ENCODE peak calls at places on chromosomes 13 and 19, in six cellular contexts. E is adrenal gland, X is gastrocnemius medialis, B is right lobe of liver, D is A549, M is body of pancreas. I is an unnamed sample.

GRCh38 chr13:83272076-83272475 is 610.2 kb downstream of the SLITRK1 start:
- DNase-seq in X (no peak), M (no peak), E (no peak), B (no peak), D (no peak), I (no peak)

GRCh38 chr13:106407338-106407737 is 128.1 kb downstream of the EFNB2 start:
- DNase-seq in X (no peak), M (no peak), E (no peak), D (no peak), B (no peak), I (no peak)

GRCh38 chr19:7376151-7376852 is 27.6 kb downstream of the ARHGEF18 start:
- DNase-seq in E (no peak), D (no peak), B (no peak), X (no peak), M (no peak), I (no peak)

GRCh38 chr13:75792526-75793187 is 156.5 kb downstream of the LMO7 start:
- DNase-seq in M (peak; percentile 25), X (no peak), D (peak; percentile 67), B (peak; percentile 70), E (no peak), I (no peak)

GRCh38 chr19:31718041-31718440 is 368.8 kb upstream of the TSHZ3 start:
- DNase-seq in B (no peak), X (no peak), D (no peak), E (peak; percentile 15), M (no peak), I (no peak)

GRCh38 chr13:44147222-44147621 is 226.4 kb upstream of the SERP2 start:
- DNase-seq in B (no peak), E (no peak), D (no peak), M (no peak), X (no peak), I (no peak)

GRCh38 chr19:5926641-5927438 is 12.8 kb downstream of the CAPS start:
- DNase-seq in E (no peak), B (no peak), M (no peak), X (no peak), D (no peak), I (peak; percentile 62)

GRCh38 chr13:47519626-47520025 is 481.4 kb downstream of the SUCLA2 start:
- DNase-seq in X (no peak), M (no peak), E (no peak), D (no peak), B (no peak), I (no peak)

GRCh38 chr13:99506632-99507031 is 5.4 kb downstream of the TM9SF2 start:
- DNase-seq in X (no peak), D (no peak), E (no peak), M (no peak), B (no peak), I (no peak)

GRCh38 chr19:45058622-45059159 is 17.6 kb downstream of the ZNF296 start:
- DNase-seq in E (no peak), B (no peak), D (no peak), X (no peak), M (no peak), I (no peak)

GRCh38 chr19:35963514-35963913 is 27.3 kb downstream of the LRFN3 start:
- DNase-seq in B (no peak), X (no peak), D (peak; percentile 75), M (peak; percentile 39), E (peak; percentile 52), I (peak; percentile 63)

GRCh38 chr19:42693760-42694350 is 46.4 kb downstream of the PSG3 start:
- DNase-seq in X (no peak), D (peak; percentile 85), E (peak; percentile 17), B (peak; percentile 47), M (peak; percentile 37), I (no peak)

DNA sequence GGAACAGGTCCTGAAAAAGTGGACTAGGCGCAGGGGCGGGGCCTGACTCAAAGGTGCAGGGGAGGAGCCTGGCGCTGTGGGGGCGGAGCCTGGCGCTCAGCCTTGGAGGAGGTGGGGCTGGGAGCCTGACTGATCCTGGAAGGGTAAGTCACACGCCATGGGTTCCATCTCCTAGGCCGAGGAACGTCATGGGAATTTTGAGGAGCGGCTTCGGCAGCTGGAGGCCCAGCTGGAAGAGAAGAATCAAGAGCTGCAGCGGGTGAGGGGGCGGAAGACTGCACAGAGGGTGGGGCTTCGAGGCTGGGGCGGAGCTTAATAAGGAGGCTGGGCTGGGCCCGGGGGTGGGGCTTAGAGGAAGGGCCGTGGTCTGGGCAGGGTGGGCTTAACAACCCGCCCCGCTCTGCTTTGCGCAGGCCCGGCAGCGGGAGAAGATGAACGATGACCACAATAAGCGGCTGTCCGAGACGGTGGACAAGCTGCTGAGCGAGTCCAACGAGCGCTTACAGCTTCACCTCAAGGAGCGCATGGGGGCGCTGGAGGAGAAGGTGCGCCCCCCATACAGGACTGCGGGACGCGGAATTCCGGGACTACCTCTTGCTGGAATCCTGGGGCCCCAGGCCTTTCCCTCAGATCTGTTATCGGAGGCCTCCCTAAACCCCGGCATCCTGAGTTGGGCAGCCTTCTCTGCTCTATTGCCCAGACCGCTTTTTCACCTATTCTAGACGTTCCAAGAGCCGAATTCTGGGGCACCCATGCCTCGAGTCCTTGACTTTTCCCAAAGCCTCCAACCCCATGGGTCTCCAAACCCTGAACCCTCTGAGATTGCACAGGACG is 14.5 kb downstream of the PPFIA3 start:
- DNase-seq in X (no peak), D (peak; percentile 72), M (peak; percentile 69), B (peak; percentile 64), E (peak; percentile 89), I (peak; percentile 65)
- TF ChIP-seq CTCF in X (no peak), D (no peak), M (no peak), B (no peak), E (no peak), I (no peak)

DNA sequence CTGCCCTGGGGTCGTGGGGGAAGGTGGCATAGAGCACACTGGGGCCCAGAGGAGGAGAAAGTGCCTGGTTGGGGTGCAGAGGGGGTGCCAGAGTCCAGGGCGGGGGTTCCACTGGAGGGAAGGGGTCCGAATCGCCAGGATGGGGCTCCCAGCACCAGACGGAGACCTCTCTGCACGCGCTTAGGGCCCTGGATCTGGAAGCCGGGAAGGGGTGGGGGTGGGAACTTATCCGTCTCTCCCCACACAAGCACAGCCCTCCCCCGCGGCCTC is 2.8 kb downstream of the MIDN start:
- DNase-seq in M (peak; percentile 68), D (peak; percentile 86), X (no peak), E (no peak), B (peak; percentile 82), I (no peak)
- TF ChIP-seq POLR2A in M (no peak), D (no peak), X (no peak), E (peak; percentile 39), B (peak; percentile 24), I (no peak)

GRCh38 chr13:29767006-29767405 is 83.4 kb downstream of the UBL3 start:
- DNase-seq in E (no peak), B (no peak), M (no peak), X (no peak), D (no peak), I (no peak)

GRCh38 chr13:29774830-29775229 is 75.6 kb downstream of the UBL3 start:
- DNase-seq in E (no peak), B (no peak), D (no peak), M (no peak), X (no peak), I (no peak)

DNA sequence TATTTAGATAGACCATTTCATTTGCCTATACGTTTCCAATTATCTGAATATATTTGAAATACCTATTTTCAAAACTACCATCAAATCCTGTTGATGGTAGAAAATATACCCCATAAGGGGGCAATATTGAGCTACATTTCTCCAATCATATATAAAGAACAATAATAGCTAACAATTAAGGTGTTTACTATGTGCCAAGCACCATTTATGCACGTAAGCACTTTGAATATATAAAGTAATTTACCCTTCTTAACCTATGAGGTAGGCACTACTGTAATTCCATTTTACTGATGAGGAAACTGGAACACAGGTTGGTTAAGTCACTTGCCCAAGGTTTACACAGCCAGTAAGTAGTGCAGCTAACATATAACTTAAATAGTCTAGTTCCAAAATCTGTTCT is 79.2 kb downstream of the UBL3 start:
- DNase-seq in M (no peak), X (no peak), D (peak; percentile 36), B (no peak), E (no peak), I (no peak)
- TF ChIP-seq CTCF in M (peak; percentile 58), X (peak; percentile 37), D (peak; percentile 60), B (peak; percentile 57), E (peak; percentile 63), I (no peak)

GRCh38 chr13:52161193-52161646 is 1.8 kb upstream of the NEK3 start:
- DNase-seq in D (no peak), B (no peak), M (no peak), X (no peak), E (no peak), I (no peak)
- TF ChIP-seq POLR2A in D (no peak), B (no peak), M (no peak), X (no peak), E (no peak), I (no peak)

DNA sequence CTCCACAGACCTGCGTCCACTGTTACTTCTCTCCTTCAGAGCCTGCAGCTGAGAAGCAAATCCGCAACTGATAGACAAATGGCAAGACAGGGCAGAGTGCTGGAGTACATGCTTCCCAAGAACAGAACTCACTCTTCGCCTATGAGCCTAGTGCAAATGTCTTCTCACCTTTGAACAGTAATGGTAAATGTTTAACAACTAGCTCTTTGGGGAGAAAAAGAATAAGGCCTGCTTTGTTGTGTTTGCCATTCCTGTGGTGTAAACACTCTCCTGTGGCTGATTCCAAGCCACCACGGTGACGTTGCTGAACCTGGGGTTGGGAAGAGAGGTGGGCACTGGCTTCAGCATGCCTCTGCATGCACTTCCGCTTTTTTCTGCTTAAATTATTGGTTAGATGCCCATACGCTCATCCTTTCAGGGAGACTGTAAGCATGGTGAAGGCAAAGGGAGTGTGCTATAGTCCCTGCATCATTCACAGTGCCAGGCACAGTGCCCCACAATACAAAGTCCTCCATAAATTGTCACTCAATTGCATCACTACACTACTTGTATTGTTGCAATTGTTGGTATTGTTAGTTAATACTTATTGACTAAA is 28.1 kb upstream of the GTF3A start:
- DNase-seq in X (no peak), D (no peak), E (no peak), B (no peak), M (no peak), I (no peak)
- TF ChIP-seq CTCF in X (no peak), D (no peak), E (no peak), B (no peak), M (no peak), I (no peak)

DNA sequence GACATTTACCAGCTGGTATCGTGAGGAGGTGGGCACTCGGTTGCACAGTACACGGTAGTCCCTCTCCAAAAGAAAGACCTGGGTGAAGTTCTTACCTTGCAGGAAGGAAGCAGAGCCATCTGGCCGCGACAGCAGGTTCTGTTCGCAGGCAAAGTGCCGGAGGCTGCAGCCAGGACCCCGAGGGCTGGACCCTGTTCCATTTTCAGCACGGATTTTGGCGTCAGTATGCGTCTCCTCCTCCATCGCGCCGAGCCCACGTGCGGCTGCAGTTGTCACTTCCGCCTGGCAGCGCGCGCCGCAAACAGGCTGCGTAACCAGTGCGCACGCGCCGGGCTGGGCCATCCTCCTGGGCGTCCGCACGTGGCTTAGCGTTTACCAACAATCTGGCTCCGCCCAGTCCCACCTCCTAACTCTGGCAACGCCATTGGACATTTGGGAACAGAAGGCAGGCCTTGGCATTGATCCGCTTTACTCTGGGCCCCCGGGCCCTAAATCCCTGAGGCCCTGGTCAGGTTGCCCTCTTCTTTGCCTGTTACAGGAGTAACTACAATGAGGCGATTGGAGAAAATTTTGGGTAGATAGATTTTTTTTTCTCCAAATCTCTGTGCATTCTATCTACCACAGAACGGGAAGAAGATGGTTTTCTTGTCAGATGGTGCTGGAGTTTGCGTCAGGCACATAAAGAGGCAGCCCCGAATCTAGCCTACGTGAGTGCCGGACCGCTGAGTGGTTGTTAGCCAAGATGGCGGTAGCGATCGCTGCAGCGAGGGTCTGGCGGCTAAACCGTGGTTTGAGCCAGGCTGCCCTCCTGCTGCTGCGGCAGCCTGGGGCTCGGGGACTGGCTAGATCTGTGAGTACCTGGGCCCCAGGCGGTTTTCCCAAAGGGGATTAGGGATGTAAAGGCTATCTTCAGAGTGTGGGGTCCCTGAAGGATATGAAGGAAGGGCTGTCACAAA is at the start of the genes BCKDHA and EXOSC5:
- DNase-seq in D (peak; percentile 100), B (peak; percentile 100), E (peak; percentile 99), M (peak; percentile 100), X (peak; percentile 99), I (peak; percentile 99)
- TF ChIP-seq POLR2A in D (peak; percentile 87), B (no peak), E (no peak), M (peak; percentile 61), X (peak; percentile 50), I (peak; percentile 48)

I was measured in ovary.